ENCODE peak calls at places on chromosomes 7 and 10, in seven cellular contexts. Y, U, Z, L, G, R and B are unnamed samples.

GRCh38 chr10:18822156-18822555 is 162.9 kb downstream of the ARL5B start:
- DNase-seq in U (no peak), R (no peak), Z (no peak), L (peak; percentile 30), Y (peak; percentile 43), G (peak; percentile 19), B (no peak)

GRCh38 chr10:3711918-3712317 is 73.1 kb downstream of the KLF6 start:
- DNase-seq in Y (no peak), L (no peak), G (no peak), R (no peak), U (no peak), Z (no peak), B (no peak)

GRCh38 chr10:99834410-99834809 is 52.0 kb downstream of the ABCC2 start:
- DNase-seq in U (peak; percentile 91), R (no peak), Y (peak; percentile 89), Z (no peak), G (no peak), L (no peak), B (no peak)

GRCh38 chr7:156176039-156176438 is 363.8 kb upstream of the SHH start:
- DNase-seq in G (no peak), U (no peak), Y (no peak), L (no peak), R (no peak), Z (no peak), B (no peak)

GRCh38 chr7:121752706-121753105 is 120.3 kb upstream of the PTPRZ1 start:
- DNase-seq in Z (no peak), U (no peak), G (no peak), Y (peak; percentile 13), L (no peak), R (no peak), B (no peak)

GRCh38 chr10:23139677-23140076 is 44.3 kb downstream of the MSRB2 start:
- DNase-seq in L (no peak), Y (no peak), R (no peak), G (no peak), Z (no peak), U (peak; percentile 38), B (no peak)

GRCh38 chr10:110409926-110410325 is 87.8 kb upstream of the DUSP5 start:
- DNase-seq in Y (no peak), U (no peak), Z (peak; percentile 59), G (no peak), R (no peak), L (no peak), B (peak; percentile 64)

GRCh38 chr7:73477376-73477775 is 43.8 kb downstream of the FZD9 start:
- DNase-seq in R (no peak), U (no peak), Z (no peak), Y (no peak), G (no peak), L (no peak), B (no peak)

GRCh38 chr10:132916421-132916841 is 25.9 kb downstream of the CFAP46 start:
- DNase-seq in L (no peak), Z (no peak), G (no peak), Y (no peak), U (no peak), R (no peak), B (no peak)

GRCh38 chr7:134691820-134692705 is 45.4 kb downstream of the BPGM start:
- DNase-seq in R (no peak), U (peak; percentile 56), L (no peak), Y (peak; percentile 52), G (no peak), Z (no peak), B (no peak)

GRCh38 chr10:88497878-88498277 is 85.2 kb downstream of the RNLS start:
- DNase-seq in Z (no peak), G (no peak), R (no peak), Y (no peak), U (no peak), L (no peak), B (no peak)

GRCh38 chr10:35896011-35896410 is 253.9 kb upstream of the FZD8 start:
- DNase-seq in R (no peak), Y (peak; percentile 90), Z (no peak), L (no peak), U (peak; percentile 71), G (no peak), B (no peak)

GRCh38 chr10:126867567-126868365 is 37.5 kb upstream of the DOCK1 start:
- DNase-seq in R (no peak), U (no peak), L (no peak), Y (peak; percentile 79), G (no peak), Z (no peak), B (no peak)

GRCh38 chr7:28125381-28126046 is 55.1 kb downstream of the JAZF1 start:
- DNase-seq in R (no peak), Z (no peak), G (no peak), L (no peak), Y (no peak), U (no peak), B (no peak)

DNA sequence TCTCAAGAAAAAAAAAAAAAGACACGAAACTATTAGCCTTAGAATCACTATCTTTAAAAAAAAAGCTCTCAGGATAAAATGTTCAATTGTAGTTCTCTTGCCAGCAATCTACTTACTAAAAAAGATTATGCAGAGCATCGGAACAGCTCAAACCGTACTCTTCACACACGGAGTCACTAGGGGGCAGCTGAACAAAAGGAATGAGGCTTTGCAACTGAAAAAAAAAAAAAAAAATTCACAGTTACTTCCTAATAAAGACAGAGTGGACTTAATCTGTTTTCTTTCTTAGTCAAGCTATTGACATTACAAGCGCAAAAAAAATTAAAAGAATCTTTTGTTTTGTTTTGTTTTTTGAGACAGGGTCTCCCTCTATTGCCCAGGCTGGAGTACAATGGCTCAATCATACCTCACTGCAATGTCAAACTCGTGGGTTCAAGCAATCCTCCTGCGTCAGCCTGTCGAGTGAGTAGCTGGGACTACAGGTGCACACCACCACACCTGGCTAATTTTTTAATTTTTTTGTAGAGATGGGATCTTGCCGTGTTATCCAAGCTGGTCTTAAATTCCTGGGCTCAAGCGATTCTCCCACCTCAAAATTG is 11.5 kb downstream of the PMS2 start:
- DNase-seq in Z (no peak), U (peak; percentile 36), Y (peak; percentile 69), L (peak; percentile 18), G (no peak), R (no peak), B (peak; percentile 45)
- TF ChIP-seq CTCF in Z (peak; percentile 65), U (peak; percentile 52), Y (peak; percentile 74), L (no peak), G (peak; percentile 65), R (peak; percentile 66), B (peak; percentile 36)

GRCh38 chr10:102421645-102422585 is 1.3 kb downstream of the FBXL15 start:
- DNase-seq in L (peak; percentile 55), Z (no peak), Y (no peak), U (peak; percentile 38), R (peak; percentile 21), G (no peak), B (no peak)

GRCh38 chr10:102420810-102421644 is at the start of gene FBXL15:
- DNase-seq in Y (peak; percentile 95), U (peak; percentile 96), R (peak; percentile 95), Z (peak; percentile 96), G (peak; percentile 94), L (peak; percentile 98), B (peak; percentile 96)

GRCh38 chr10:102423372-102423968 is 2.8 kb downstream of the FBXL15 start:
- DNase-seq in R (no peak), L (no peak), U (no peak), G (no peak), Z (no peak), Y (no peak), B (no peak)

GRCh38 chr10:102424145-102424544 is 3.5 kb downstream of the FBXL15 start:
- DNase-seq in G (no peak), L (no peak), R (no peak), Y (no peak), Z (no peak), U (no peak), B (no peak)

GRCh38 chr10:102422586-102423129 is 2.0 kb downstream of the FBXL15 start:
- DNase-seq in Z (peak; percentile 84), Y (peak; percentile 69), G (peak; percentile 61), R (peak; percentile 60), U (peak; percentile 66), L (peak; percentile 85), B (peak; percentile 65)
- TF ChIP-seq CTCF in Z (peak; percentile 41), Y (peak; percentile 82), G (peak; percentile 78), R (peak; percentile 83), U (peak; percentile 91), L (peak; percentile 22), B (peak; percentile 96)

GRCh38 chr7:74656421-74656910 is 1.1 kb upstream of the GTF2I start:
- DNase-seq in R (peak; percentile 54), L (peak; percentile 32), G (no peak), U (peak; percentile 20), Z (peak; percentile 40), Y (no peak), B (no peak)
- TF ChIP-seq CTCF in R (peak; percentile 46), L (no peak), G (peak; percentile 16), U (peak; percentile 18), Z (peak; percentile 34), Y (no peak), B (peak; percentile 53)

GRCh38 chr10:31838065-31838464 is 90.6 kb downstream of the ARHGAP12 start:
- DNase-seq in G (no peak), L (no peak), Z (no peak), U (no peak), Y (no peak), R (no peak), B (no peak)

GRCh38 chr10:31832261-31832660 is 96.4 kb downstream of the ARHGAP12 start:
- DNase-seq in U (no peak), G (no peak), L (no peak), Y (no peak), Z (no peak), R (no peak), B (no peak)

GRCh38 chr10:31833753-31834152 is 94.9 kb downstream of the ARHGAP12 start:
- DNase-seq in Y (no peak), U (no peak), G (no peak), Z (no peak), R (no peak), L (no peak), B (no peak)

GRCh38 chr10:31838709-31839108 is 89.9 kb downstream of the ARHGAP12 start:
- DNase-seq in L (peak; percentile 23), U (no peak), R (no peak), G (no peak), Z (no peak), Y (no peak), B (no peak)

GRCh38 chr10:31836569-31837406 is 91.8 kb downstream of the ARHGAP12 start:
- DNase-seq in Y (peak; percentile 48), G (no peak), U (peak; percentile 2), L (peak; percentile 39), R (no peak), Z (no peak), B (peak; percentile 32)
- TF ChIP-seq CTCF in Y (peak; percentile 71), G (peak; percentile 83), U (peak; percentile 61), L (peak; percentile 19), R (peak; percentile 66), Z (peak; percentile 81), B (peak; percentile 36)